ENCODE peak calls at places on chromosome 13, in six cellular contexts. One of them, this sample, is unnamed.

GRCh38 chr13:98813993-98814392 is 61.5 kb upstream of the SLC15A1 start:
- DNase-seq in K562: no peak
- DNase-seq in HepG2: no peak
- DNase-seq in GM12878: no peak
- DNase-seq in H1: no peak
- DNase-seq in GM12891: no peak
- DNase-seq in this sample: no peak

GRCh38 chr13:28747851-28748250 is 29.1 kb upstream of the SLC46A3 start:
- DNase-seq in K562: no peak
- DNase-seq in HepG2: no peak
- DNase-seq in GM12878: no peak
- DNase-seq in H1: no peak
- DNase-seq in GM12891: no peak
- DNase-seq in this sample: no peak

GRCh38 chr13:61918841-61919240 is 503.2 kb upstream of the PCDH20 start:
- DNase-seq in K562: no peak
- DNase-seq in HepG2: no peak
- DNase-seq in GM12878: no peak
- DNase-seq in H1: no peak
- DNase-seq in GM12891: no peak
- DNase-seq in this sample: no peak

GRCh38 chr13:44322928-44323327 is 50.7 kb upstream of the SERP2 start:
- DNase-seq in K562: no peak
- DNase-seq in HepG2: no peak
- DNase-seq in GM12878: no peak
- DNase-seq in H1: no peak
- DNase-seq in GM12891: no peak
- DNase-seq in this sample: no peak

GRCh38 chr13:21420706-21421105 is 38.4 kb downstream of the ZDHHC20 start:
- DNase-seq in K562: no peak
- DNase-seq in HepG2: no peak
- DNase-seq in GM12878: no peak
- DNase-seq in H1: no peak
- DNase-seq in GM12891: no peak
- DNase-seq in this sample: no peak

GRCh38 chr13:23985846-23986245 is 88.5 kb upstream of the C1QTNF9B start:
- DNase-seq in K562: no peak
- DNase-seq in HepG2: no peak
- DNase-seq in GM12878: no peak
- DNase-seq in H1: no peak
- DNase-seq in GM12891: no peak
- DNase-seq in this sample: no peak

GRCh38 chr13:21071894-21072293 is 10.5 kb upstream of the LATS2 start:
- DNase-seq in K562: no peak
- DNase-seq in HepG2: no peak
- DNase-seq in GM12878: no peak
- DNase-seq in H1: no peak
- DNase-seq in GM12891: no peak
- DNase-seq in this sample: no peak

GRCh38 chr13:95288899-95289500 is 12.3 kb downstream of the ABCC4 start:
- DNase-seq in K562: no peak
- DNase-seq in HepG2: no peak
- DNase-seq in GM12878: no peak
- DNase-seq in H1: no peak
- DNase-seq in GM12891: no peak
- DNase-seq in this sample: no peak

GRCh38 chr13:39415003-39415402 is 188.0 kb downstream of the LHFPL6 start:
- DNase-seq in K562: no peak
- DNase-seq in HepG2: peak
- DNase-seq in GM12878: no peak
- DNase-seq in H1: no peak
- DNase-seq in GM12891: no peak
- DNase-seq in this sample: no peak

GRCh38 chr13:42996584-42996983 is 4.5 kb upstream of the EPSTI1 start:
- DNase-seq in K562: no peak
- DNase-seq in HepG2: peak
- DNase-seq in GM12878: no peak
- DNase-seq in H1: no peak
- DNase-seq in GM12891: no peak
- DNase-seq in this sample: no peak

GRCh38 chr13:43579321-43579720 is 207.5 kb downstream of the ENOX1 start:
- DNase-seq in K562: no peak
- DNase-seq in HepG2: no peak
- DNase-seq in GM12878: no peak
- DNase-seq in H1: no peak
- DNase-seq in GM12891: no peak
- DNase-seq in this sample: no peak

GRCh38 chr13:79722885-79723445 is 242.0 kb downstream of the NDFIP2 start:
- DNase-seq in K562: no peak
- DNase-seq in HepG2: no peak
- DNase-seq in GM12878: no peak
- DNase-seq in H1: no peak
- DNase-seq in GM12891: no peak
- DNase-seq in this sample: no peak

GRCh38 chr13:20401958-20402856 is 123.5 kb downstream of the CRYL1 start:
- DNase-seq in K562: no peak
- DNase-seq in HepG2: no peak
- DNase-seq in GM12878: no peak
- DNase-seq in H1: no peak
- DNase-seq in GM12891: no peak
- DNase-seq in this sample: no peak

GRCh38 chr13:46010148-46010547 is 42.4 kb downstream of the ZC3H13 start:
- DNase-seq in K562: no peak
- DNase-seq in HepG2: no peak
- DNase-seq in GM12878: no peak
- DNase-seq in H1: no peak
- DNase-seq in GM12891: no peak
- DNase-seq in this sample: no peak

GRCh38 chr13:101757446-101758039 is 305.1 kb downstream of the ITGBL1 start:
- DNase-seq in K562: no peak
- DNase-seq in HepG2: no peak
- DNase-seq in GM12878: no peak
- DNase-seq in H1: no peak
- DNase-seq in GM12891: peak
- DNase-seq in this sample: peak

GRCh38 chr13:80083516-80084085 is 257.3 kb downstream of the SPRY2 start:
- DNase-seq in K562: no peak
- DNase-seq in HepG2: no peak
- DNase-seq in GM12878: no peak
- DNase-seq in H1: no peak
- DNase-seq in GM12891: no peak
- DNase-seq in this sample: no peak

GRCh38 chr13:76516013-76516412 is 370.2 kb downstream of the KCTD12 start:
- DNase-seq in K562: no peak
- DNase-seq in HepG2: no peak
- DNase-seq in GM12878: no peak
- DNase-seq in H1: no peak
- DNase-seq in GM12891: no peak
- DNase-seq in this sample: no peak

GRCh38 chr13:99314640-99315176 is 7.5 kb upstream of the GPR183 start:
- DNase-seq in K562: peak
- DNase-seq in HepG2: no peak
- DNase-seq in GM12878: no peak
- DNase-seq in H1: no peak
- DNase-seq in GM12891: no peak
- DNase-seq in this sample: no peak

GRCh38 chr13:54637377-54637776 is 1608.8 kb downstream of the OLFM4 start:
- DNase-seq in K562: no peak
- DNase-seq in HepG2: peak
- DNase-seq in GM12878: no peak
- DNase-seq in H1: no peak
- DNase-seq in GM12891: no peak
- DNase-seq in this sample: no peak

GRCh38 chr13:86741762-86742285 is 929.3 kb upstream of the SLITRK5 start:
- DNase-seq in K562: no peak
- DNase-seq in HepG2: no peak
- DNase-seq in GM12878: no peak
- DNase-seq in H1: no peak
- DNase-seq in GM12891: no peak
- DNase-seq in this sample: no peak

GRCh38 chr13:73938375-73939070 is 195.7 kb downstream of the KLF12 start:
- DNase-seq in K562: no peak
- DNase-seq in HepG2: no peak
- DNase-seq in GM12878: no peak
- DNase-seq in H1: no peak
- DNase-seq in GM12891: no peak
- DNase-seq in this sample: no peak

GRCh38 chr13:23922005-23922932 is 25.0 kb upstream of the C1QTNF9B start:
- DNase-seq in K562: no peak
- DNase-seq in HepG2: no peak
- DNase-seq in GM12878: no peak
- DNase-seq in H1: no peak
- DNase-seq in GM12891: no peak
- DNase-seq in this sample: no peak

GRCh38 chr13:52158629-52159158 is 703 bp downstream of the NEK3 start:
- DNase-seq in K562: peak
- DNase-seq in HepG2: no peak
- DNase-seq in GM12878: peak
- DNase-seq in H1: no peak
- DNase-seq in GM12891: no peak
- DNase-seq in this sample: no peak

GRCh38 chr13:34816543-34816942 is 125.5 kb upstream of the NBEA start:
- DNase-seq in K562: no peak
- DNase-seq in HepG2: no peak
- DNase-seq in GM12878: no peak
- DNase-seq in H1: no peak
- DNase-seq in GM12891: no peak
- DNase-seq in this sample: no peak

GRCh38 chr13:97250560-97250959 is 28.4 kb downstream of the MBNL2 start:
- DNase-seq in K562: no peak
- DNase-seq in HepG2: no peak
- DNase-seq in GM12878: no peak
- DNase-seq in H1: no peak
- DNase-seq in GM12891: no peak
- DNase-seq in this sample: no peak

GRCh38 chr13:32117696-32118095 is 86.1 kb downstream of the FRY start:
- DNase-seq in K562: no peak
- DNase-seq in HepG2: no peak
- DNase-seq in GM12878: no peak
- DNase-seq in H1: no peak
- DNase-seq in GM12891: no peak
- DNase-seq in this sample: no peak

GRCh38 chr13:39405596-39405995 is 197.4 kb downstream of the LHFPL6 start:
- DNase-seq in K562: no peak
- DNase-seq in HepG2: no peak
- DNase-seq in GM12878: no peak
- DNase-seq in H1: no peak
- DNase-seq in GM12891: no peak
- DNase-seq in this sample: no peak

GRCh38 chr13:111964411-111965035 is 102.4 kb upstream of the SOX1 start:
- DNase-seq in K562: no peak
- DNase-seq in HepG2: no peak
- DNase-seq in GM12878: no peak
- DNase-seq in H1: no peak
- DNase-seq in GM12891: no peak
- DNase-seq in this sample: no peak

GRCh38 chr13:111961793-111962192 is 105.2 kb upstream of the SOX1 start:
- DNase-seq in K562: no peak
- DNase-seq in HepG2: no peak
- DNase-seq in GM12878: no peak
- DNase-seq in H1: no peak
- DNase-seq in GM12891: no peak
- DNase-seq in this sample: no peak

GRCh38 chr13:111961236-111961635 is 105.7 kb upstream of the SOX1 start:
- DNase-seq in K562: no peak
- DNase-seq in HepG2: no peak
- DNase-seq in GM12878: no peak
- DNase-seq in H1: no peak
- DNase-seq in GM12891: no peak
- DNase-seq in this sample: no peak

GRCh38 chr13:111962431-111962891 is 104.5 kb upstream of the SOX1 start:
- DNase-seq in K562: no peak
- DNase-seq in HepG2: no peak
- DNase-seq in GM12878: no peak
- DNase-seq in H1: no peak
- DNase-seq in GM12891: no peak
- DNase-seq in this sample: no peak

GRCh38 chr13:111963031-111963430 is 103.9 kb upstream of the SOX1 start:
- DNase-seq in K562: no peak
- DNase-seq in HepG2: no peak
- DNase-seq in GM12878: no peak
- DNase-seq in H1: no peak
- DNase-seq in GM12891: no peak
- DNase-seq in this sample: no peak
- TF ChIP-seq TAF1 in K562: no peak
- TF ChIP-seq TAF1 in HepG2: no peak
- TF ChIP-seq TAF1 in GM12878: no peak
- TF ChIP-seq TAF1 in H1: no peak
- TF ChIP-seq TAF1 in GM12891: no peak
- TF ChIP-seq TAF1 in this sample: no peak

DNA sequence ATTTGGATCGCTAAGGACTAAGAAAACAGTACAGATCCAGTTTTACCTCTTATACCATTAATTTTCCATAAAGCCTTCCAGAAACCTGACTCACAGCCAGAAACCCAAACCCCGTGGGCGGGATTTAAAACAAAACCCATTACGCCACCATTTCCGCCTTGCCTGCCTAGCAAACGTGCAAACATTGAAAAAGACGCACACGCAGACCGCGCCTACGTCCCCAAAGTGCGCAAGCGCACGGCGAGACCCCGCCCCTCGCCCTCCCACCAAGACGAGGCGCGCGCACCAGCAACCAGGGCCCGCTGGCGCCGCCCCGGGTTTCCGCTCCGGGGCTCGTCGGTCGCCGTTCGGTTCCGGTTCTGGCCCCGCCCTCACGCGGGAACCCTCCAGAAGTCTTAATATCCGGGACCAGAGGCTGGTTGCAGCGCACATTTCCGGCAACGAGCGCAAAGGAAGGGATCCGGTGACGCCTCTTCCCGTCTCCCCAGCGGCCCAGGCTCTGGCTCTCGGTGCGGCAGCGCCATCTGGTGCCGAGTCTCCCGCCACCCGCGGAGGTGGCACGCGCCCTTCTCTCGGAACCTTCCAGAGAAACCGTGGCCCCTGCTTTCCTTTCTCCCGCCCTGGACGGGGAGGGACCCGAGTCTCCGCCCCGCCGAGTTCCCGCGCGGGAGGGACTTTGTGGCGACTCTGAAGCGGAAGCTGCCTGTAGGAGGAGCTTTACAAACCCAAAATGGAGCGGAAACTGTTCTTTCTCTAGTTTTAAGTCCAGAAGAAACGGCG is 256.9 kb upstream of the STARD13 start:
- DNase-seq in K562: peak
- DNase-seq in HepG2: peak
- DNase-seq in GM12878: peak
- DNase-seq in H1: peak
- DNase-seq in GM12891: peak
- DNase-seq in this sample: peak
- TF ChIP-seq POLR2A in K562: peak
- TF ChIP-seq POLR2A in HepG2: peak
- TF ChIP-seq POLR2A in GM12878: peak
- TF ChIP-seq POLR2A in H1: peak
- TF ChIP-seq POLR2A in GM12891: peak
- TF ChIP-seq POLR2A in this sample: peak

GRCh38 chr13:35987572-35988513 is 143.3 kb downstream of the DCLK1 start:
- DNase-seq in K562: no peak
- DNase-seq in HepG2: no peak
- DNase-seq in GM12878: no peak
- DNase-seq in H1: no peak
- DNase-seq in GM12891: no peak
- DNase-seq in this sample: no peak
- TF ChIP-seq POLR2AphosphoS5 in K562: no peak
- TF ChIP-seq POLR2AphosphoS5 in HepG2: no peak
- TF ChIP-seq POLR2AphosphoS5 in GM12878: no peak
- TF ChIP-seq POLR2AphosphoS5 in H1: no peak
- TF ChIP-seq POLR2AphosphoS5 in GM12891: no peak
- TF ChIP-seq POLR2AphosphoS5 in this sample: no peak

GRCh38 chr13:114140909-114141255 is 8.5 kb upstream of the RASA3 start:
- DNase-seq in K562: no peak
- DNase-seq in HepG2: no peak
- DNase-seq in GM12878: no peak
- DNase-seq in H1: no peak
- DNase-seq in GM12891: no peak
- DNase-seq in this sample: no peak
- TF ChIP-seq TAF1 in K562: no peak
- TF ChIP-seq TAF1 in HepG2: no peak
- TF ChIP-seq TAF1 in GM12878: no peak
- TF ChIP-seq TAF1 in H1: no peak
- TF ChIP-seq TAF1 in GM12891: no peak
- TF ChIP-seq TAF1 in this sample: no peak